ENCODE peak calls at places on chromosome 17, in six cellular contexts. T is amniotic stem cell; B is stimulated activated CD4-positive, alpha-beta T cell treated with anti-CD3 and anti-CD28 coated beads, TNF-alpha, amount 100 ng/mL, for 48 hours; G is HCT116; L is amygdala; O is transverse colon. I is an unnamed sample.

GRCh38 chr17:55576237-55576998 is 65.2 kb upstream of the SMIM36 start:
- DNase-seq in T (peak; percentile 41), B (no peak), G (peak; percentile 15), L (no peak), O (no peak), I (no peak)

GRCh38 chr17:27466748-27467375 is 10.6 kb downstream of the KSR1 start:
- DNase-seq in T (no peak), B (peak; percentile 76), G (no peak), L (no peak), O (no peak), I (no peak)

GRCh38 chr17:42118545-42118944 is 2.6 kb downstream of the KAT2A start:
- DNase-seq in T (no peak), B (no peak), G (peak; percentile 13), L (no peak), O (no peak), I (no peak)

GRCh38 chr17:19424934-19425868 is 14.2 kb downstream of the RNF112 start:
- DNase-seq in T (no peak), B (no peak), G (no peak), L (no peak), O (no peak), I (no peak)

GRCh38 chr17:56165017-56165720 is 11.9 kb downstream of the ANKFN1 start:
- DNase-seq in T (no peak), B (no peak), G (no peak), L (no peak), O (no peak), I (no peak)

GRCh38 chr17:76681222-76682137 is 29.3 kb downstream of the MXRA7 start:
- DNase-seq in T (no peak), B (peak; percentile 43), G (peak; percentile 56), L (peak; percentile 47), O (peak; percentile 84), I (no peak)

GRCh38 chr17:28968914-28969295 is 17.6 kb upstream of the PHF12 start:
- DNase-seq in T (no peak), B (no peak), G (no peak), L (no peak), O (no peak), I (no peak)

GRCh38 chr17:8745586-8746500 is 1.2 kb upstream of the CCDC42 start:
- DNase-seq in T (no peak), B (peak; percentile 56), G (peak; percentile 16), L (peak; percentile 41), O (peak; percentile 70), I (no peak)

GRCh38 chr17:72151565-72152391 is 31.0 kb downstream of the SOX9 start:
- DNase-seq in T (no peak), B (no peak), G (peak; percentile 97), L (peak; percentile 46), O (peak; percentile 29), I (peak; percentile 35)

GRCh38 chr17:72931163-72931562 is 161.3 kb downstream of the SLC39A11 start:
- DNase-seq in T (no peak), B (no peak), G (no peak), L (no peak), O (no peak), I (no peak)

GRCh38 chr17:47413872-47414271 is 90.1 kb downstream of the EFCAB13 start:
- DNase-seq in T (no peak), B (no peak), G (no peak), L (no peak), O (no peak), I (no peak)

GRCh38 chr17:49439673-49440571 is 25.2 kb upstream of the PHB1 start:
- DNase-seq in T (no peak), B (no peak), G (no peak), L (no peak), O (no peak), I (no peak)

GRCh38 chr17:82804442-82805191 is 35.2 kb downstream of the ZNF750 start:
- DNase-seq in T (no peak), B (no peak), G (no peak), L (no peak), O (peak; percentile 34), I (no peak)

GRCh38 chr17:46212634-46213435 is 19.6 kb upstream of the KANSL1 start:
- DNase-seq in T (peak; percentile 87), B (no peak), G (peak; percentile 48), L (peak; percentile 17), O (peak; percentile 68), I (peak; percentile 50)

GRCh38 chr17:77579131-77579530 is 379.4 kb upstream of the TNRC6C start:
- DNase-seq in T (no peak), B (no peak), G (no peak), L (no peak), O (no peak), I (no peak)